ENCODE peak calls at places on chromosomes 3 and 15, in five cellular contexts. One of them, this sample, is unnamed.
A peak's percentile ranks its signal among the peaks of the same experiment; 100 is the strongest.

GRCh38 chr3:171936231-171936841 is 93.2 kb downstream of the TMEM212 start:
- DNase-seq in astrocyte: peak; percentile 82
- DNase-seq in uterus: no peak
- DNase-seq in right atrium auricular region: no peak
- DNase-seq in heart left ventricle: no peak
- DNase-seq in this sample: no peak

GRCh38 chr3:2898591-2899353 is 211.4 kb downstream of the IL5RA start:
- DNase-seq in heart left ventricle: no peak
- DNase-seq in uterus: no peak
- DNase-seq in astrocyte: no peak
- DNase-seq in right atrium auricular region: no peak
- DNase-seq in this sample: no peak

GRCh38 chr15:82942691-82943090 is 9.8 kb downstream of the HOMER2 start:
- DNase-seq in right atrium auricular region: no peak
- DNase-seq in astrocyte: peak; percentile 66
- DNase-seq in uterus: no peak
- DNase-seq in heart left ventricle: no peak
- DNase-seq in this sample: peak; percentile 78

GRCh38 chr15:84633311-84634227 is 20.5 kb downstream of the WDR73 start:
- DNase-seq in right atrium auricular region: peak; percentile 73
- DNase-seq in astrocyte: peak; percentile 69
- DNase-seq in uterus: peak; percentile 63
- DNase-seq in heart left ventricle: peak; percentile 69
- DNase-seq in this sample: peak; percentile 61

GRCh38 chr15:45801543-45801942 is 166.7 kb downstream of the SQOR start:
- DNase-seq in uterus: no peak
- DNase-seq in astrocyte: no peak
- DNase-seq in heart left ventricle: no peak
- DNase-seq in right atrium auricular region: no peak
- DNase-seq in this sample: no peak

GRCh38 chr15:44836094-44836493 is 99.8 kb downstream of the TRIM69 start:
- DNase-seq in uterus: no peak
- DNase-seq in right atrium auricular region: no peak
- DNase-seq in heart left ventricle: no peak
- DNase-seq in astrocyte: no peak
- DNase-seq in this sample: no peak

GRCh38 chr3:179073816-179074215 is 2.2 kb upstream of the ZMAT3 start:
- DNase-seq in uterus: no peak
- DNase-seq in heart left ventricle: no peak
- DNase-seq in astrocyte: no peak
- DNase-seq in right atrium auricular region: no peak
- DNase-seq in this sample: no peak

GRCh38 chr15:63136742-63137141 is 15.1 kb downstream of the LACTB start:
- DNase-seq in uterus: no peak
- DNase-seq in right atrium auricular region: no peak
- DNase-seq in heart left ventricle: no peak
- DNase-seq in astrocyte: no peak
- DNase-seq in this sample: no peak

GRCh38 chr3:180570238-180570637 is 31.7 kb upstream of the TTC14 start:
- DNase-seq in astrocyte: no peak
- DNase-seq in right atrium auricular region: no peak
- DNase-seq in heart left ventricle: no peak
- DNase-seq in uterus: no peak
- DNase-seq in this sample: no peak

GRCh38 chr3:171351676-171352075 is 108.5 kb downstream of the TNIK start:
- DNase-seq in heart left ventricle: no peak
- DNase-seq in right atrium auricular region: no peak
- DNase-seq in astrocyte: peak; percentile 97
- DNase-seq in uterus: peak; percentile 40
- DNase-seq in this sample: peak; percentile 43

GRCh38 chr3:156050918-156051317 is 69.5 kb upstream of the KCNAB1 start:
- DNase-seq in heart left ventricle: no peak
- DNase-seq in astrocyte: no peak
- DNase-seq in right atrium auricular region: no peak
- DNase-seq in uterus: no peak
- DNase-seq in this sample: no peak

GRCh38 chr3:183487046-183487445 is 58.6 kb upstream of the MCF2L2 start:
- DNase-seq in astrocyte: no peak
- DNase-seq in heart left ventricle: no peak
- DNase-seq in uterus: no peak
- DNase-seq in right atrium auricular region: peak; percentile 11
- DNase-seq in this sample: no peak

GRCh38 chr3:147360936-147361670 is 45.2 kb downstream of the ZIC4 start:
- DNase-seq in astrocyte: no peak
- DNase-seq in heart left ventricle: no peak
- DNase-seq in uterus: no peak
- DNase-seq in right atrium auricular region: no peak
- DNase-seq in this sample: no peak

GRCh38 chr3:157231071-157231470 is 71.1 kb upstream of the CCNL1 start:
- DNase-seq in astrocyte: peak; percentile 95
- DNase-seq in right atrium auricular region: no peak
- DNase-seq in uterus: no peak
- DNase-seq in heart left ventricle: no peak
- DNase-seq in this sample: no peak

GRCh38 chr3:195808741-195809290 is 2.9 kb downstream of the MUC4 start:
- DNase-seq in uterus: no peak
- DNase-seq in heart left ventricle: no peak
- DNase-seq in right atrium auricular region: no peak
- DNase-seq in astrocyte: no peak
- DNase-seq in this sample: no peak

GRCh38 chr3:195807681-195808121 is 4.0 kb downstream of the MUC4 start:
- DNase-seq in uterus: no peak
- DNase-seq in right atrium auricular region: no peak
- DNase-seq in astrocyte: no peak
- DNase-seq in heart left ventricle: no peak
- DNase-seq in this sample: no peak

GRCh38 chr3:195806916-195807231 is 4.9 kb downstream of the MUC4 start:
- DNase-seq in right atrium auricular region: no peak
- DNase-seq in astrocyte: no peak
- DNase-seq in heart left ventricle: no peak
- DNase-seq in uterus: no peak
- DNase-seq in this sample: no peak

GRCh38 chr3:195805181-195805580 is 6.5 kb downstream of the MUC4 start:
- DNase-seq in astrocyte: no peak
- DNase-seq in heart left ventricle: no peak
- DNase-seq in uterus: no peak
- DNase-seq in right atrium auricular region: no peak
- DNase-seq in this sample: no peak

DNA sequence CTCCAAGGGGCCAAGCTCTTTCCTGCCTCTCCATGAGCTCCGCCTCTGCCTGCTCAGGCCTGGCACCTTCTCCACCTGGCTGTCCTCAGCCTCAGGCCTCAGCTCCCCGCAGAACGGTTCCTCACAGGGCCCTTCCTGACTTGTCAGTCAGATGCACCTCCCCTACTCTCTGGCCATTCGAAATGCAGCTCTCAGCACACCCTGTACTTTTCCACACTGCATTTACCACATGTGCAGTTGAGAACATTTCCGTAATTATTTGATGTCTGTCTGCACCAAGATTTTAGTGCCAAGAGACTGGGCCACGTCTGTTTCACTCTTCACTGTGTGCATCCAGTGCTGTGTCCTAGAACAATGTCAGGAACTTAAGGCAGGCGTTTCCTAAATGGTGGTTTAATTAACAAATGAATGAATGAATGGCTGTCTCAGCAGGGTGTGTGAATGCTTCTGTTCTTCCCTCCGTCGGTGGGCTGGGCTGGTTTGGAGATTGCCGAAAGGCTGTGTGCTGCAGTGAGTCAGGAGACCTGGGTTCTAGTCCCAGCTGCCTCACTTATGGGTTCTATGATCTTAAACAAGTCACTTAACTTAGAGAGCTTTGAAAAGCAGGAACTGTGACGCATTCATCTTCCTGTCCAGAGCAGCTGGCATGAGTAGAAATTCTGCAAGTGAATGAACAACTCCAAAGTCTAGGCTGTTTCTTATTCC is 5.4 kb downstream of the MUC4 start:
- DNase-seq in right atrium auricular region: no peak
- DNase-seq in astrocyte: no peak
- DNase-seq in heart left ventricle: no peak
- DNase-seq in uterus: no peak
- DNase-seq in this sample: no peak
- H3K27ac ChIP-seq in right atrium auricular region: peak overlapping the region; percentile 8
- H3K27ac ChIP-seq in astrocyte: no peak overlapping the region
- H3K27ac ChIP-seq in heart left ventricle: no peak overlapping the region
- H3K27ac ChIP-seq in uterus: no peak overlapping the region
- H3K27ac ChIP-seq in this sample: no peak overlapping the region

DNA sequence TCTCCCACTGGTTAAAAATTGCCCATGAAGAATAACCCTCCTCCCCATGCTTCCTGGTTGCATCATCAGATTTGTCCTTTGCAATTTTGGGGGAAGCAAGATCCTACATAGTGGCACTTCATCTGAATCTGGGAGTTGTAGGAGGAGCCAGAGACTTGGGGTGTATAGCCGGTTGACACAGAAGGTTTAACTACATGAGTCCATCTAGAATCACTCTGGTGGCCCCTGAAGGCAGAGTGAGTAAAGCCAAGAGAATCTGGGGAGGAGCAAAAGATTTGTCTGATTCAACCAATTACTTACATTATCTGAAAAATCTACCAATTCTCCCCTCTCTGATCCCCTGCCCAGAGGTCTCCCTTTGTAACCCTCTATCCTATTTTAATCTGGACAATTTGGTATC is 50.1 kb downstream of the SYN2 start:
- DNase-seq in uterus: no peak
- DNase-seq in right atrium auricular region: no peak
- DNase-seq in astrocyte: no peak
- DNase-seq in heart left ventricle: no peak
- DNase-seq in this sample: no peak
- TF ChIP-seq CTCF in uterus: no peak
- TF ChIP-seq CTCF in right atrium auricular region: no peak
- TF ChIP-seq CTCF in astrocyte: no peak
- TF ChIP-seq CTCF in heart left ventricle: no peak
- TF ChIP-seq CTCF in this sample: no peak

DNA sequence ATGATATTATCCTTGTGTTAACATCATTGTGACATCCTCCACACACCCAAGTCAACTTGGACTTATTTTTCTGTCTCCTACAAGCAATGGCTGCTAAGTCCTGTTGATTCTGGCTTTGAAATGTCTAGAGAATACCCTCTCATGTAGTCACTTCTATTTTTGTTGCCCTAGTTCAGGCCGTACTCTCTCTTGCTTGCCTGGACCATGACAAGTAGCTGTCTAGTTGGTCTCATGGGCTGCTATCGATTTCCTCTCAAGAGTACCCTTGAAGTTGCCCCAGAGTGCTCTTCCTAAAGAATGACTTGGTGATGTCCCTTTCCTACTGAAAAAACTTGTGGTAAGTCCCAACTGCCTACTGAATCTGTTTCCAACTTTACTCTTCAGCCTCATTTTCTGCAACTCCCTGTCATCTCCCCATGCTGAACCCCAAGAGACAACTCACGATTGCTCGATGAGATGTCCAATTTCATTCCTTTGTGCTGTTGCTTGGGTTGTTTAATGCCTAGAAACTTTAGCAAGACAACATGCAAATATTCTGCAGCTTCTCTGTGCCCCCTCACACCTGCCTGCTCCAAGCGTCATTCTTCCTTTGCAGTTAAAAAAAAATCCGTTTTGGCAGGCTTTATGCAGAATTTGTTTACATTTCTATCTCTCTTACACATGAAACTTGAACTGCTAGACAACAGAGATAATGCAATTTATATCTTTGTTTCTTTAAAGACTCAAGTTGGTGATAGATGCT is 52.9 kb downstream of the CHST2 start:
- DNase-seq in heart left ventricle: no peak
- DNase-seq in astrocyte: no peak
- DNase-seq in uterus: no peak
- DNase-seq in right atrium auricular region: no peak
- DNase-seq in this sample: no peak
- H3K4me3 ChIP-seq in heart left ventricle: no peak overlapping the region
- H3K4me3 ChIP-seq in astrocyte: no peak overlapping the region
- H3K4me3 ChIP-seq in uterus: no peak overlapping the region
- H3K4me3 ChIP-seq in right atrium auricular region: no peak overlapping the region
- H3K4me3 ChIP-seq in this sample: no peak overlapping the region

GRCh38 chr3:113744941-113745272 is 1.1 kb downstream of the NAA50 start:
- DNase-seq in right atrium auricular region: no peak
- DNase-seq in astrocyte: no peak
- DNase-seq in uterus: no peak
- DNase-seq in heart left ventricle: no peak
- DNase-seq in this sample: no peak

GRCh38 chr3:113746955-113747718 is at the start of gene ATP6V1A:
- DNase-seq in astrocyte: no peak
- DNase-seq in uterus: no peak
- DNase-seq in heart left ventricle: peak; percentile 75
- DNase-seq in right atrium auricular region: peak; percentile 69
- DNase-seq in this sample: peak; percentile 72

GRCh38 chr3:113746069-113746954 is at the start of gene NAA50:
- DNase-seq in uterus: peak; percentile 96
- DNase-seq in heart left ventricle: peak; percentile 96
- DNase-seq in astrocyte: peak; percentile 91
- DNase-seq in right atrium auricular region: peak; percentile 94
- DNase-seq in this sample: peak; percentile 92

GRCh38 chr3:113745273-113746068 is 578 bp downstream of the NAA50 start:
- DNase-seq in right atrium auricular region: peak; percentile 84
- DNase-seq in uterus: peak; percentile 61
- DNase-seq in heart left ventricle: peak; percentile 73
- DNase-seq in astrocyte: peak; percentile 86
- DNase-seq in this sample: peak; percentile 86

DNA sequence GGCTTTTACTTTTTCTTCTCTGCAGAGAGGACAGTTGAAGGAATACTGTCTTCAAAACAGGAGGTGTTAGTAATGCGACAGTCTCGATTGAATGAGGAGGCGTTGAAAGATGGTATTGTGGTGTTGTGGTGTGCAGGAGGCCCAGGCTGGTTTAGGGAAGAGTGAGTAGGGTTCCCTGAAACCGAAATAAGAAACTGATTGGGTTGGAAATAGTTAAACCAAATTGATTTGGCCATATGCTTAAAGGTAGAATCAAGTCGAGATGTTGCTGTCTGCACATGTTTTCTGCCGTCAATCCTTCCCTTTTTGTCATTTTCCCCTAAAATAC is 848 bp downstream of the ATP6V1A start:
- DNase-seq in right atrium auricular region: no peak
- DNase-seq in heart left ventricle: no peak
- DNase-seq in astrocyte: peak; percentile 34
- DNase-seq in uterus: no peak
- DNase-seq in this sample: no peak
- H3K27ac ChIP-seq in right atrium auricular region: peak overlapping the region; percentile 97
- H3K27ac ChIP-seq in heart left ventricle: peak overlapping the region; percentile 100
- H3K27ac ChIP-seq in astrocyte: peak overlapping the region; percentile 100
- H3K27ac ChIP-seq in uterus: peak overlapping the region; percentile 99
- H3K27ac ChIP-seq in this sample: peak overlapping the region; percentile 97

GRCh38 chr15:78879517-78880241 is 7.0 kb downstream of the MORF4L1 start:
- DNase-seq in right atrium auricular region: no peak
- DNase-seq in heart left ventricle: no peak
- DNase-seq in uterus: no peak
- DNase-seq in astrocyte: peak; percentile 17
- DNase-seq in this sample: no peak
- TF ChIP-seq CTCF in right atrium auricular region: no peak
- TF ChIP-seq CTCF in heart left ventricle: no peak
- TF ChIP-seq CTCF in uterus: no peak
- TF ChIP-seq CTCF in astrocyte: no peak
- TF ChIP-seq CTCF in this sample: no peak

GRCh38 chr15:59399465-59400102 is 26.9 kb upstream of the MYO1E start:
- DNase-seq in uterus: no peak
- DNase-seq in heart left ventricle: no peak
- DNase-seq in right atrium auricular region: no peak
- DNase-seq in astrocyte: no peak
- DNase-seq in this sample: no peak
- H3K4me3 ChIP-seq in uterus: no peak overlapping the region
- H3K4me3 ChIP-seq in heart left ventricle: no peak overlapping the region
- H3K4me3 ChIP-seq in right atrium auricular region: no peak overlapping the region
- H3K4me3 ChIP-seq in astrocyte: no peak overlapping the region
- H3K4me3 ChIP-seq in this sample: no peak overlapping the region

This sample was measured in gastrocnemius medialis.